ENCODE peak calls at places on chromosome 16, in five cellular contexts. F is endothelial cell of umbilical vein, I is A549, E is K562, L is GM12878. H is an unnamed sample.

GRCh38 chr16:88633684-88634140 is 4.7 kb upstream of the IL17C start:
- DNase-seq in F (peak; percentile 7), L (peak; percentile 55), I (peak; percentile 53), E (peak; percentile 61), H (peak; percentile 92)

GRCh38 chr16:68200120-68200783 is 35.7 kb downstream of the ESRP2 start:
- DNase-seq in F (peak; percentile 65), L (no peak), I (no peak), E (no peak), H (no peak)

GRCh38 chr16:30985401-30986128 is 558 bp downstream of the HSD3B7 start:
- DNase-seq in F (no peak), I (peak; percentile 55), E (peak; percentile 61), L (no peak), H (peak; percentile 38)

GRCh38 chr16:81786321-81786720 is 7.2 kb downstream of the PLCG2 start:
- DNase-seq in L (no peak), I (no peak), E (no peak), F (peak; percentile 36), H (peak; percentile 44)

GRCh38 chr16:12869681-12870427 is 31.5 kb upstream of the SHISA9 start:
- DNase-seq in E (no peak), L (no peak), F (no peak), I (no peak), H (no peak)

GRCh38 chr16:8955828-8956227 is 7.9 kb downstream of the USP7 start:
- DNase-seq in F (no peak), L (no peak), I (no peak), E (no peak), H (no peak)

GRCh38 chr16:5016967-5017677 is 16.6 kb downstream of the NAGPA start:
- DNase-seq in I (no peak), F (no peak), L (no peak), E (no peak), H (peak; percentile 39)

GRCh38 chr16:7866144-7866543 is 533.5 kb downstream of the RBFOX1 start:
- DNase-seq in E (no peak), F (no peak), L (no peak), I (no peak), H (no peak)

GRCh38 chr16:53369921-53370320 is 64.3 kb upstream of the RBL2 start:
- DNase-seq in L (no peak), E (no peak), F (no peak), I (no peak), H (peak; percentile 90)

GRCh38 chr16:69073181-69073669 is 32.2 kb upstream of the HAS3 start:
- DNase-seq in I (peak; percentile 64), L (no peak), F (peak; percentile 38), E (no peak), H (no peak)

GRCh38 chr16:20799599-20799998 is 6.7 kb downstream of the ERI2 start:
- DNase-seq in F (peak; percentile 46), L (no peak), E (no peak), I (no peak), H (peak; percentile 23)

GRCh38 chr16:56594292-56594619 is 4.9 kb downstream of the MT3 start:
- DNase-seq in E (no peak), F (no peak), I (no peak), L (no peak), H (no peak)

GRCh38 chr16:62038225-62038624 is 2.0 kb upstream of the CDH8 start:
- DNase-seq in E (no peak), L (no peak), F (no peak), I (no peak), H (no peak)

GRCh38 chr16:11564046-11564926 is 22.4 kb downstream of the LITAF start:
- DNase-seq in L (no peak), E (no peak), F (no peak), I (no peak), H (no peak)
- TF ChIP-seq MYC in L (no peak), E (no peak), F (no peak), I (no peak), H (no peak)

GRCh38 chr16:1338119-1338730 is 4.8 kb downstream of the BAIAP3 start:
- DNase-seq in L (no peak), F (no peak), E (no peak), I (peak; percentile 50), H (peak; percentile 28)
- TF ChIP-seq CTCF in L (peak; percentile 67), F (peak; percentile 53), E (peak; percentile 58), I (peak; percentile 64), H (peak; percentile 32)

GRCh38 chr16:74666425-74667214 is at the start of gene RFWD3:
- DNase-seq in E (peak; percentile 99), L (peak; percentile 94), F (peak; percentile 98), I (peak; percentile 100), H (peak; percentile 99)
- TF ChIP-seq POLR2A in E (peak; percentile 97), L (peak; percentile 99), F (peak; percentile 88), I (peak; percentile 85), H (peak; percentile 94)

GRCh38 chr16:64964126-64964540 is 157.7 kb downstream of the CDH11 start:
- DNase-seq in L (no peak), F (peak; percentile 85), E (no peak), I (no peak), H (no peak)
- TF ChIP-seq MYC in L (no peak), F (no peak), E (no peak), I (no peak), H (no peak)

GRCh38 chr16:28196331-28196987 is 15.3 kb downstream of the XPO6 start:
- DNase-seq in L (no peak), I (no peak), E (no peak), F (no peak), H (no peak)

GRCh38 chr16:28191364-28191985 is 20.3 kb downstream of the XPO6 start:
- DNase-seq in L (no peak), F (no peak), I (no peak), E (no peak), H (no peak)

GRCh38 chr16:28195859-28196258 is 15.9 kb downstream of the XPO6 start:
- DNase-seq in F (no peak), I (no peak), E (no peak), L (no peak), H (no peak)

GRCh38 chr16:28193530-28194423 is 18.0 kb downstream of the XPO6 start:
- DNase-seq in E (no peak), I (no peak), F (peak; percentile 35), L (no peak), H (peak; percentile 53)

DNA sequence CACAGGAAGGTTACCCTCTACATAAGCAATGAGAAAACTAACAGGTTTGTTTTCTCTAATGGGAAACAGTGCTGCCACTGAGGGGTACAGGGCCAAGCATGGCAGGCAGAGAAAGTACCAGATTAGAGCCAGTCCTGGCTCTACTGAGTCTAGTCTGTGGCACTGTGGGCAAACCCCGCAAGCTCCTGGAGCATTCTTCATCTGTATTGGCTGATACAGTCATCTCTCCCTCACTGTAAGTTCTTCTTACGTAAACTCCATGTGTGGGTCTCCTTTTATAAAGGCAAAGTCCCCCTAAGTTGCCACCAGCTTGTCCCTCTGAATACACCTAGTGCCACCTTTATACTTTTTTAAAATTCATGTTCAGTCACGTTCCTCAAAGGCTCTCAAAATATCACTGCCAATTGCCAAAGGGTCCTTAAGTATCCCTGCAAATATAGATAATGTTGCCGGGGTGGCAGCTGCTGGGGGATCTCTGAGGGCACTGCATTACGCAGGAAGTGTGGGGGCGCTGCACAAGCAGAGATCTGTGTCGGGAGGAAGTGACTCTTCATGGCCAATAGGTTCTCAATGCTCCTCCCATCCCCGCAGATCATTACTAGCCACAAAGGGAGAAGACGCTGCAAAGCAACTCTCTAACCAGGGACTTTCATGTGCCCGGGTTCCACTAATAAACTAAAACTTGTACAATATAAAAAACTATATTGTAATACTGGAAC is 18.8 kb downstream of the XPO6 start:
- DNase-seq in E (no peak), L (no peak), F (no peak), I (no peak), H (peak; percentile 72)
- TF ChIP-seq CTCF in E (no peak), L (peak; percentile 36), F (no peak), I (no peak), H (peak; percentile 10)

GRCh38 chr16:66485361-66485760 is 58.3 kb downstream of the BEAN1 start:
- DNase-seq in F (no peak), L (no peak), I (no peak), E (no peak), H (no peak)
- TF ChIP-seq POLR2A in F (no peak), L (no peak), I (no peak), E (no peak), H (no peak)

GRCh38 chr16:51041546-51041945 is 109.5 kb downstream of the SALL1 start:
- DNase-seq in F (no peak), I (no peak), E (no peak), L (no peak), H (no peak)

GRCh38 chr16:51049276-51049675 is 101.8 kb downstream of the SALL1 start:
- DNase-seq in E (no peak), I (no peak), F (no peak), L (no peak), H (no peak)

GRCh38 chr16:51040637-51041036 is 110.4 kb downstream of the SALL1 start:
- DNase-seq in E (no peak), L (no peak), I (no peak), F (no peak), H (no peak)

GRCh38 chr16:51048544-51048943 is 102.5 kb downstream of the SALL1 start:
- DNase-seq in F (no peak), I (no peak), E (peak; percentile 45), L (no peak), H (peak; percentile 75)

DNA sequence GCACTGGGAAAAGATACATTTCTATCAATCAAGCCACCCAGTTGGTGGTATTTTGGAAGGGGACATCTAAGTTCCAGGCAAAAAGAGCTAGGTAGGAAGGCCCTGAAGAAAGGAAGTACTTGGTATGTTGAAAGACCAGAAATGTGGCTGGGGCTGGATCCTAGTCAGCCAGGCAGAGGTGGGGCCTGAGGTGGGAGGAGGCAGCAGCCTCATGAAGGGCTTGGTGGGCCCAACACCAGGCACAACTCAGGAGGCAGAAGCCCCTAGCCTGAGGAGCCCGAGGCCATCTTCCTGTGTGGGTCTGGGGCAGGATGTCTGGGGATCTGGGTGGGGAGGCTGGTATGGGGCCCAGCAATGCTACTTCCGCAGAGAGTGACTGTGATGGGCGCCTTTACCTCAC is 105.9 kb downstream of the SALL1 start:
- DNase-seq in F (no peak), I (no peak), L (no peak), E (no peak), H (peak; percentile 52)
- TF ChIP-seq MYC in F (no peak), I (no peak), L (no peak), E (no peak), H (no peak)

GRCh38 chr16:54403580-54403979 is 117.0 kb upstream of the IRX3 start:
- DNase-seq in I (no peak), L (no peak), F (no peak), E (no peak), H (no peak)
- TF ChIP-seq CTCF in I (no peak), L (no peak), F (no peak), E (no peak), H (no peak)